ENCODE peak calls at places on chromosomes 11 and 22, in eight cellular contexts. One of them, this sample, is unnamed.

GRCh38 chr22:23834830-23835772 is 3.7 kb downstream of the DERL3 start:
- DNase-seq in naive thymus-derived CD8-positive, alpha-beta T cell: no peak
- DNase-seq in WTC11: peak
- DNase-seq in heart right ventricle: peak
- DNase-seq in dermis blood vessel endothelial cell: no peak
- DNase-seq in H9: no peak
- DNase-seq in cardiac septum: peak
- DNase-seq in left cardiac atrium: peak
- DNase-seq in this sample: no peak

GRCh38 chr11:68950268-68950667 is 30.5 kb downstream of the MRGPRD start:
- DNase-seq in left cardiac atrium: no peak
- DNase-seq in cardiac septum: no peak
- DNase-seq in dermis blood vessel endothelial cell: peak
- DNase-seq in H9: peak
- DNase-seq in naive thymus-derived CD8-positive, alpha-beta T cell: no peak
- DNase-seq in WTC11: peak
- DNase-seq in heart right ventricle: no peak
- DNase-seq in this sample: peak

GRCh38 chr22:42340695-42341383 is 70.4 kb upstream of the TCF20 start:
- DNase-seq in WTC11: peak
- DNase-seq in naive thymus-derived CD8-positive, alpha-beta T cell: no peak
- DNase-seq in dermis blood vessel endothelial cell: no peak
- DNase-seq in left cardiac atrium: no peak
- DNase-seq in H9: peak
- DNase-seq in heart right ventricle: no peak
- DNase-seq in cardiac septum: no peak
- DNase-seq in this sample: no peak

GRCh38 chr22:37187891-37188761 is at the start of gene C1QTNF6:
- DNase-seq in WTC11: peak
- DNase-seq in heart right ventricle: no peak
- DNase-seq in left cardiac atrium: peak
- DNase-seq in cardiac septum: peak
- DNase-seq in naive thymus-derived CD8-positive, alpha-beta T cell: no peak
- DNase-seq in dermis blood vessel endothelial cell: peak
- DNase-seq in H9: peak
- DNase-seq in this sample: peak

GRCh38 chr11:38332046-38332445 is 1734.0 kb upstream of the RAG2 start:
- DNase-seq in H9: no peak
- DNase-seq in dermis blood vessel endothelial cell: no peak
- DNase-seq in left cardiac atrium: no peak
- DNase-seq in WTC11: no peak
- DNase-seq in heart right ventricle: no peak
- DNase-seq in naive thymus-derived CD8-positive, alpha-beta T cell: no peak
- DNase-seq in cardiac septum: no peak
- DNase-seq in this sample: no peak

GRCh38 chr11:2522636-2523255 is 77.9 kb downstream of the KCNQ1 start:
- DNase-seq in H9: peak
- DNase-seq in naive thymus-derived CD8-positive, alpha-beta T cell: no peak
- DNase-seq in WTC11: peak
- DNase-seq in cardiac septum: peak
- DNase-seq in dermis blood vessel endothelial cell: no peak
- DNase-seq in heart right ventricle: no peak
- DNase-seq in left cardiac atrium: peak
- DNase-seq in this sample: no peak

GRCh38 chr11:112016088-112016764 is 9.0 kb upstream of the DLAT start:
- DNase-seq in WTC11: no peak
- DNase-seq in naive thymus-derived CD8-positive, alpha-beta T cell: no peak
- DNase-seq in left cardiac atrium: no peak
- DNase-seq in cardiac septum: no peak
- DNase-seq in heart right ventricle: no peak
- DNase-seq in H9: no peak
- DNase-seq in dermis blood vessel endothelial cell: peak
- DNase-seq in this sample: no peak

GRCh38 chr22:24466831-24467249 is 28.3 kb upstream of the UPB1 start:
- DNase-seq in dermis blood vessel endothelial cell: peak
- DNase-seq in heart right ventricle: peak
- DNase-seq in H9: no peak
- DNase-seq in naive thymus-derived CD8-positive, alpha-beta T cell: no peak
- DNase-seq in cardiac septum: no peak
- DNase-seq in WTC11: no peak
- DNase-seq in left cardiac atrium: no peak
- DNase-seq in this sample: peak

GRCh38 chr11:130480721-130481140 is 32.3 kb downstream of the ADAMTS15 start:
- DNase-seq in left cardiac atrium: no peak
- DNase-seq in cardiac septum: no peak
- DNase-seq in dermis blood vessel endothelial cell: peak
- DNase-seq in naive thymus-derived CD8-positive, alpha-beta T cell: no peak
- DNase-seq in WTC11: no peak
- DNase-seq in heart right ventricle: no peak
- DNase-seq in H9: no peak
- DNase-seq in this sample: no peak